ENCODE peak calls at places on chromosome 19, in four cellular contexts. One of them, this sample, is unnamed. For H3K36me3 and H3K4me1, the result is how much of the 10 kb centered on the place peaks cover.

GRCh38 chr19:5903054-5903501 is 512 bp downstream of the NDUFA11 start:
- DNase-seq in psoas muscle: no peak
- DNase-seq in GM23338: peak
- DNase-seq in colonic mucosa: no peak
- DNase-seq in this sample: no peak

GRCh38 chr19:900302-901111 is 7.2 kb downstream of the RNU6-9 start:
- DNase-seq in colonic mucosa: peak
- DNase-seq in psoas muscle: peak
- DNase-seq in GM23338: peak
- DNase-seq in this sample: no peak

GRCh38 chr19:11657307-11657706 is 60.0 kb downstream of the ZNF627 start:
- DNase-seq in GM23338: no peak
- DNase-seq in psoas muscle: no peak
- DNase-seq in colonic mucosa: peak
- DNase-seq in this sample: no peak

GRCh38 chr19:9968820-9969687 is 32.7 kb upstream of the OLFM2 start:
- DNase-seq in colonic mucosa: no peak
- DNase-seq in GM23338: no peak
- DNase-seq in psoas muscle: no peak
- DNase-seq in this sample: no peak

GRCh38 chr19:50190439-50190891 is 13.0 kb upstream of the MYH14 start:
- DNase-seq in GM23338: no peak
- DNase-seq in psoas muscle: no peak
- DNase-seq in colonic mucosa: peak
- DNase-seq in this sample: no peak

GRCh38 chr19:17448190-17448967 is at the start of gene TMEM221:
- DNase-seq in psoas muscle: peak
- DNase-seq in colonic mucosa: peak
- DNase-seq in GM23338: peak
- DNase-seq in this sample: peak

GRCh38 chr19:53696951-53697350 is 65.2 kb downstream of the DPRX start:
- DNase-seq in colonic mucosa: no peak
- DNase-seq in psoas muscle: no peak
- DNase-seq in GM23338: peak
- DNase-seq in this sample: no peak

GRCh38 chr19:18044825-18045304 is 36.9 kb downstream of the ARRDC2 start:
- DNase-seq in GM23338: peak
- DNase-seq in psoas muscle: peak
- DNase-seq in colonic mucosa: peak
- DNase-seq in this sample: peak

GRCh38 chr19:3533563-3534216 is 5.3 kb upstream of the TEKTIP1 start:
- DNase-seq in colonic mucosa: no peak
- DNase-seq in GM23338: no peak
- DNase-seq in psoas muscle: no peak
- DNase-seq in this sample: no peak

GRCh38 chr19:18173054-18173571 is 500 bp upstream of the IFI30 start:
- DNase-seq in GM23338: no peak
- DNase-seq in psoas muscle: peak
- DNase-seq in colonic mucosa: no peak
- DNase-seq in this sample: peak

GRCh38 chr19:13839193-13839937 is 37.6 kb upstream of the NANOS3 start:
- DNase-seq in psoas muscle: peak
- DNase-seq in colonic mucosa: peak
- DNase-seq in GM23338: peak
- DNase-seq in this sample: peak

GRCh38 chr19:16078759-16079707 is 2.7 kb downstream of the TPM4 start:
- DNase-seq in colonic mucosa: peak
- DNase-seq in psoas muscle: peak
- DNase-seq in GM23338: peak
- DNase-seq in this sample: peak

GRCh38 chr19:37970699-37971098 is 63.7 kb downstream of the SIPA1L3 start:
- DNase-seq in psoas muscle: no peak
- DNase-seq in colonic mucosa: no peak
- DNase-seq in GM23338: no peak
- DNase-seq in this sample: peak

GRCh38 chr19:13621413-13621812 is 115.1 kb upstream of the CACNA1A start:
- DNase-seq in psoas muscle: no peak
- DNase-seq in colonic mucosa: no peak
- DNase-seq in GM23338: peak
- DNase-seq in this sample: no peak

GRCh38 chr19:824885-825284 is 2.8 kb upstream of the AZU1 start:
- DNase-seq in GM23338: no peak
- DNase-seq in colonic mucosa: no peak
- DNase-seq in psoas muscle: no peak
- DNase-seq in this sample: no peak

GRCh38 chr19:3270908-3271307 is 46.4 kb downstream of the CELF5 start:
- DNase-seq in psoas muscle: no peak
- DNase-seq in colonic mucosa: no peak
- DNase-seq in GM23338: peak
- DNase-seq in this sample: no peak

GRCh38 chr19:7337380-7338194 is 11.2 kb upstream of the ARHGEF18 start:
- DNase-seq in colonic mucosa: no peak
- DNase-seq in GM23338: no peak
- DNase-seq in psoas muscle: no peak
- DNase-seq in this sample: peak

GRCh38 chr19:5228932-5229777 is 111.5 kb downstream of the PTPRS start:
- DNase-seq in psoas muscle: no peak
- DNase-seq in colonic mucosa: no peak
- DNase-seq in GM23338: peak
- DNase-seq in this sample: no peak

GRCh38 chr19:48350856-48351255 is 12.9 kb downstream of the TMEM143 start:
- DNase-seq in colonic mucosa: no peak
- DNase-seq in psoas muscle: no peak
- DNase-seq in GM23338: no peak
- DNase-seq in this sample: no peak

GRCh38 chr19:47433121-47433520 is 13.8 kb upstream of the MEIS3 start:
- DNase-seq in GM23338: no peak
- DNase-seq in colonic mucosa: no peak
- DNase-seq in psoas muscle: no peak
- DNase-seq in this sample: no peak

GRCh38 chr19:14435320-14436050 is 2.4 kb downstream of the PKN1 start:
- DNase-seq in GM23338: no peak
- DNase-seq in colonic mucosa: no peak
- DNase-seq in psoas muscle: no peak
- DNase-seq in this sample: no peak

GRCh38 chr19:23118400-23118799 is 1.6 kb downstream of the ZNF730 start:
- DNase-seq in GM23338: peak
- DNase-seq in psoas muscle: no peak
- DNase-seq in colonic mucosa: no peak
- DNase-seq in this sample: no peak

GRCh38 chr19:35048911-35049411 is 7.4 kb downstream of the HPN start:
- DNase-seq in colonic mucosa: no peak
- DNase-seq in GM23338: no peak
- DNase-seq in psoas muscle: peak
- DNase-seq in this sample: peak

GRCh38 chr19:17684256-17684655 is 3.9 kb downstream of the UNC13A start:
- DNase-seq in colonic mucosa: no peak
- DNase-seq in GM23338: no peak
- DNase-seq in psoas muscle: no peak
- DNase-seq in this sample: no peak

GRCh38 chr19:16076958-16077611 is 790 bp downstream of the TPM4 start:
- DNase-seq in psoas muscle: peak
- DNase-seq in colonic mucosa: peak
- DNase-seq in GM23338: peak
- DNase-seq in this sample: peak

GRCh38 chr19:50719566-50719965 is at the start of gene SHANK1:
- DNase-seq in GM23338: peak
- DNase-seq in psoas muscle: no peak
- DNase-seq in colonic mucosa: no peak
- DNase-seq in this sample: no peak

GRCh38 chr19:37691881-37692504 is 27.6 kb downstream of the ZNF607 start:
- DNase-seq in GM23338: peak
- DNase-seq in psoas muscle: peak
- DNase-seq in colonic mucosa: peak
- DNase-seq in this sample: peak

GRCh38 chr19:35291916-35292315 is at the start of gene MAG:
- DNase-seq in GM23338: no peak
- DNase-seq in psoas muscle: no peak
- DNase-seq in colonic mucosa: no peak
- DNase-seq in this sample: no peak

GRCh38 chr19:38452430-38453366 is 19.2 kb downstream of the RYR1 start:
- DNase-seq in colonic mucosa: peak
- DNase-seq in psoas muscle: peak
- DNase-seq in GM23338: peak
- DNase-seq in this sample: no peak

GRCh38 chr19:13154911-13155471 is 4.8 kb downstream of the IER2 start:
- DNase-seq in GM23338: peak
- DNase-seq in colonic mucosa: peak
- DNase-seq in psoas muscle: peak
- DNase-seq in this sample: peak

GRCh38 chr19:33883869-33884519 is 87.3 kb downstream of the KCTD15 start:
- DNase-seq in colonic mucosa: no peak
- DNase-seq in GM23338: peak
- DNase-seq in psoas muscle: no peak
- DNase-seq in this sample: no peak

DNA sequence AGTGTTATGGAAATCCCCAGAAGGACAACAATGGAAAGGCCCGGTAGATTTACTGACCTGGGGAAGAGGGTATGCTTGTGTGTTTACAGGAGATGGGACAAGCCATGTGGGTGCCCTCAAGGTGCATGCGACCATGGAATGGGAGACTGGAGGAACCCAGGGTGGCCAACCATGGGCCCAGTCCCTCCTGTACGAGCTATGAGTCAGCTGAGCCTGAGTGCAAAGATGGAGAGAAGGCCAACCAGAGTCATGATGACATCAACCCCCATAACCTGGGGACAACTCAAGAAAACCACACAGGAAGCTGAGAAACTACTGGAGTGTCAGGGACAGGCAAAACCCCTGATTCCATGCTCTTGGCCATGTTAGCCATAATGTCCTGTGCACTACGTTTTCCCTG is 7.8 kb downstream of the ZNF350 start:
- DNase-seq in colonic mucosa: no peak
- DNase-seq in psoas muscle: no peak
- DNase-seq in GM23338: no peak
- DNase-seq in this sample: no peak
- H3K36me3 ChIP-seq in colonic mucosa: under half
- H3K36me3 ChIP-seq in psoas muscle: under half
- H3K36me3 ChIP-seq in GM23338: under half
- H3K36me3 ChIP-seq in this sample: under half

DNA sequence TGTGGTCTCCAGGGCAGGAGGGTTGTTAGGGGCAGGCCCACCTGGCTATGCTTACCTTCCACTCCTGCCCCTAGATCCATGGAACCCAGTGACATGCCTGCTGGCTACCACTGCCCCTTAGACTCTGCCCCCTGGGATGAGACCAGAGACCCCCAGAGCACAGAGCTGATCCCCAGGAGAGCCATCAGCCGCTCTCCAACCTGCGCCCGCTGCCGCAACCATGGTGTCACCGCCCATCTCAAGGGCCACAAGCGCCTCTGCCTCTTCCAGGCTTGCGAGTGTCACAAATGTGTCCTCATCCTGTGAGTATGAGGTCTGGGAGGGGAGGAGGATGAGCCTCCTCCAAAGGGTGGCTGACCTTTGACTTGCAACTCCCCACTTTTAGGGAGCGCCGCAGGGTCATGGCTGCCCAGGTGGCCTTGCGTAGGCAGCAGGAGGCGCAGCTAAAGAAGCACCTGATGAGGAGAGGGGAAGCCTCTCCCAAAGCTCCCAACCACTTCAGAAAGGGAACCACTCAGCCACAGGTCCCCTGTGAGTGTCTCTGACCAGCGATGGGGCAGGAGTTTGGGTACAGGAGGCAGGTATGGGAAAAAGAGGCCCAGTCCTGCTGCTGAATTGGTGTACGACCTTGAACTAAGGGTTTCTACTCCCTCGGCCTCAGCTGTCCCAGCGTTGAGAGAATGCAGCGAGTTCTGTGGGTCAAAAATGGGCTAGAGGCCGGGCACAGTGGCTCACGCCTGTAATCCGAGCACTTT is 2.7 kb downstream of the DMRTC2 start:
- DNase-seq in psoas muscle: no peak
- DNase-seq in GM23338: no peak
- DNase-seq in colonic mucosa: no peak
- DNase-seq in this sample: no peak
- TF ChIP-seq CTCF in psoas muscle: no peak
- TF ChIP-seq CTCF in GM23338: no peak
- TF ChIP-seq CTCF in colonic mucosa: no peak
- TF ChIP-seq CTCF in this sample: no peak

GRCh38 chr19:55636723-55637122 is 4.1 kb upstream of the ZNF580 start:
- DNase-seq in psoas muscle: no peak
- DNase-seq in colonic mucosa: no peak
- DNase-seq in GM23338: no peak
- DNase-seq in this sample: no peak

GRCh38 chr19:55640577-55641375 is at the start of gene ZNF580:
- DNase-seq in colonic mucosa: peak
- DNase-seq in psoas muscle: peak
- DNase-seq in GM23338: peak
- DNase-seq in this sample: peak

GRCh38 chr19:55640043-55640576 is 692 bp upstream of the ZNF580 start:
- DNase-seq in GM23338: peak
- DNase-seq in psoas muscle: peak
- DNase-seq in colonic mucosa: peak
- DNase-seq in this sample: peak

GRCh38 chr19:55637534-55637933 is 3.3 kb upstream of the ZNF580 start:
- DNase-seq in colonic mucosa: no peak
- DNase-seq in GM23338: no peak
- DNase-seq in psoas muscle: no peak
- DNase-seq in this sample: no peak

DNA sequence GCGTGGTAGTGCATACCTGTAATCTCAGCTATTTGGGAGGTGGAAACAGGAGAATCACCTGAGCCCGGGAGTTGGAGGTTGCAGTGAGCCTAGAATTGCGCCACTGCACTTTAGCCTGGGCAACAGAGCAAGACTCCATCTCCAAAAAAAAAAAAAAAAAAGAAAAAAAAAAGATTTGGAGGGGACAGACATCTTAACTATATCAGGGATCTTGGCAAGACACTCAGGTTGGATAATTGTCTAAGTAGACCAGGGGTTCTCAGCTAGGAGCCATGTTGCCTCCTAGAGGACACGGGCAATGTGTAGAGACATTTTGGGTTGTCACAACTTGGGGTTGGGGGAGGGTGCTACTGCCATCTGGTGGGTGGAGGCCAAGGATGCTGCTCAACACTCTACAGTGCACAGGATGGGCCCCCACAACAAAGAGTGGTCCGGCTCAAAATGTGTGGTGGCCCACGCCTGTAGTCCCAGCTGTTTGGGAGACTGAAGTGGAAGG is 1.9 kb upstream of the ZNF580 start:
- DNase-seq in colonic mucosa: no peak
- DNase-seq in GM23338: peak
- DNase-seq in psoas muscle: peak
- DNase-seq in this sample: no peak
- H3K4me1 ChIP-seq in colonic mucosa: under half
- H3K4me1 ChIP-seq in GM23338: under half
- H3K4me1 ChIP-seq in psoas muscle: half or more
- H3K4me1 ChIP-seq in this sample: half or more

GRCh38 chr19:39471756-39472536 is 8.7 kb upstream of the TIMM50 start:
- DNase-seq in colonic mucosa: no peak
- DNase-seq in psoas muscle: peak
- DNase-seq in GM23338: no peak
- DNase-seq in this sample: no peak

GRCh38 chr19:39473443-39473960 is 7.1 kb upstream of the TIMM50 start:
- DNase-seq in colonic mucosa: no peak
- DNase-seq in GM23338: no peak
- DNase-seq in psoas muscle: peak
- DNase-seq in this sample: no peak

GRCh38 chr19:39475748-39476147 is 4.9 kb upstream of the TIMM50 start:
- DNase-seq in GM23338: no peak
- DNase-seq in colonic mucosa: no peak
- DNase-seq in psoas muscle: peak
- DNase-seq in this sample: no peak

GRCh38 chr19:39472746-39473442 is 7.7 kb upstream of the TIMM50 start:
- DNase-seq in GM23338: no peak
- DNase-seq in colonic mucosa: no peak
- DNase-seq in psoas muscle: peak
- DNase-seq in this sample: no peak

GRCh38 chr19:39474139-39474620 is 6.5 kb upstream of the TIMM50 start:
- DNase-seq in colonic mucosa: peak
- DNase-seq in psoas muscle: peak
- DNase-seq in GM23338: peak
- DNase-seq in this sample: peak
- H3K36me3 ChIP-seq in colonic mucosa: under half
- H3K36me3 ChIP-seq in psoas muscle: under half
- H3K36me3 ChIP-seq in GM23338: under half
- H3K36me3 ChIP-seq in this sample: half or more

This sample was measured in lower lobe of right lung.